ENCODE peak calls at places on chromosomes 5 and 9, in four cellular contexts. U, A, Z and D are unnamed samples.

GRCh38 chr5:15376088-15376487 is 123.9 kb upstream of the FBXL7 start:
- DNase-seq in U (no peak), A (no peak), Z (no peak), D (no peak)

GRCh38 chr9:3331801-3332200 is 194.0 kb downstream of the RFX3 start:
- DNase-seq in U (no peak), A (peak), Z (no peak), D (no peak)

GRCh38 chr5:7886849-7887460 is 18.0 kb downstream of the MTRR start:
- DNase-seq in U (peak), A (peak), Z (no peak), D (no peak)

GRCh38 chr5:71778678-71779276 is 59.7 kb downstream of the CARTPT start:
- DNase-seq in U (peak), A (peak), Z (no peak), D (no peak)

GRCh38 chr5:135821061-135821781 is 13.2 kb upstream of the SLC25A48 start:
- DNase-seq in U (no peak), A (peak), Z (peak), D (no peak)

GRCh38 chr5:32712463-32713395 is 1.6 kb downstream of the NPR3 start:
- DNase-seq in U (peak), A (peak), Z (peak), D (peak)

GRCh38 chr5:179304466-179304865 is 40.8 kb downstream of the ADAMTS2 start:
- DNase-seq in U (peak), A (no peak), Z (no peak), D (no peak)

GRCh38 chr9:69023650-69024049 is 9.7 kb upstream of the PRKACG start:
- DNase-seq in U (no peak), A (no peak), Z (peak), D (no peak)

GRCh38 chr5:132055441-132055807 is 5.0 kb upstream of the IL3 start:
- DNase-seq in U (no peak), A (no peak), Z (no peak), D (no peak)

GRCh38 chr5:174078416-174078815 is 32.9 kb downstream of the NSG2 start:
- DNase-seq in U (no peak), A (no peak), Z (no peak), D (no peak)

GRCh38 chr5:102294996-102295395 is 1.1 kb downstream of the SLCO4C1 start:
- DNase-seq in U (no peak), A (peak), Z (no peak), D (no peak)

GRCh38 chr9:106868565-106868964 is 5.6 kb downstream of the ZNF462 start:
- DNase-seq in U (no peak), A (no peak), Z (no peak), D (no peak)

GRCh38 chr9:81693639-81694378 is 4.5 kb upstream of the TLE1 start:
- DNase-seq in U (no peak), A (no peak), Z (no peak), D (no peak)

GRCh38 chr5:178067705-178068104 is 45.6 kb upstream of the N4BP3 start:
- DNase-seq in U (no peak), A (no peak), Z (no peak), D (no peak)

GRCh38 chr9:108017671-108018070 is 528.1 kb upstream of the KLF4 start:
- DNase-seq in U (no peak), A (no peak), Z (no peak), D (no peak)

GRCh38 chr5:136016945-136017530 is 11.8 kb upstream of the TGFBI start:
- DNase-seq in U (peak), A (no peak), Z (no peak), D (no peak)

GRCh38 chr9:121674952-121675351 is 23.5 kb downstream of the DAB2IP start:
- DNase-seq in U (peak), A (peak), Z (peak), D (no peak)

GRCh38 chr9:14383296-14383695 is 69.4 kb upstream of the NFIB start:
- DNase-seq in U (no peak), A (no peak), Z (no peak), D (no peak)

GRCh38 chr9:79026311-79026710 is 545.5 kb upstream of the TLE4 start:
- DNase-seq in U (no peak), A (no peak), Z (peak), D (no peak)

GRCh38 chr5:171355302-171355724 is 32.3 kb upstream of the NPM1 start:
- DNase-seq in U (no peak), A (no peak), Z (no peak), D (no peak)

GRCh38 chr5:86880785-86881492 is 263.2 kb downstream of the COX7C start:
- DNase-seq in U (peak), A (peak), Z (peak), D (peak)

GRCh38 chr5:16726538-16726946 is 109.7 kb upstream of the RETREG1 start:
- DNase-seq in U (peak), A (no peak), Z (no peak), D (no peak)

GRCh38 chr5:39411051-39411450 is 13.7 kb downstream of the DAB2 start:
- DNase-seq in U (peak), A (no peak), Z (no peak), D (no peak)

GRCh38 chr5:139845846-139846681 is 50.5 kb downstream of the PSD2 start:
- DNase-seq in U (no peak), A (no peak), Z (no peak), D (no peak)

GRCh38 chr9:104280216-104280585 is 186.1 kb downstream of the SMC2 start:
- DNase-seq in U (no peak), A (no peak), Z (no peak), D (no peak)

GRCh38 chr5:36300927-36301540 is 668 bp downstream of the RANBP3L start:
- DNase-seq in U (peak), A (no peak), Z (no peak), D (no peak)

GRCh38 chr9:96442491-96442890 is 7.5 kb upstream of the HABP4 start:
- DNase-seq in U (no peak), A (no peak), Z (no peak), D (no peak)

GRCh38 chr9:131278421-131279111 is 2.3 kb upstream of the FAM78A start:
- DNase-seq in U (no peak), A (no peak), Z (no peak), D (no peak)

GRCh38 chr5:54696931-54697330 is 179.4 kb downstream of the SNX18 start:
- DNase-seq in U (no peak), A (no peak), Z (no peak), D (no peak)

GRCh38 chr5:13946111-13946510 is 1.6 kb upstream of the DNAH5 start:
- DNase-seq in U (peak), A (peak), Z (no peak), D (no peak)

GRCh38 chr9:4662989-4663792 is 1.1 kb downstream of the PLPP6 start:
- DNase-seq in U (peak), A (peak), Z (no peak), D (no peak)

GRCh38 chr9:137385061-137385655 is 37.8 kb downstream of the EXD3 start:
- DNase-seq in U (no peak), A (no peak), Z (no peak), D (no peak)
- H3K56ac ChIP-seq in U (no peak), A (no peak), Z (no peak), D (no peak)

DNA sequence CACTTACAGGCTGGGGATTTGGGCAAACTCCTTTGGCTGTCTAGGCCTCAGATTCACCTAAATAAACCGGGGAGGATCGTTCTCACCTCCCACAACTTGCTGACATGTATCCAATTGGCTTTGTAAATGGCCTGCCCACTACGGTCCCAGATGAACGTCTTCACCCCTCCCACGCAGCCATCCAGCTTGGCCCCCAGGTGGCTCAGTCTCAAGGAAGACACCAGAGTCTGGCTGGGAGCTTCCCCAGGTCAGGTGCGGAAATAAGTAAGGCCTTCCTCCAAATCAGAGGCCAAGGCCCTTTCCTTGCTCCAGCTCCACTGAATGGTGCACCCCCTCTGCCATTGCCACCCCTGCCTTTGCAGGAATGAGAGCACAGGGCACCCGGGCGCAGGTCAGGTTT is 11.4 kb downstream of the CIZ1 start:
- DNase-seq in U (no peak), A (no peak), Z (no peak), D (no peak)
- H3K56ac ChIP-seq in U (no peak), A (no peak), Z (no peak), D (no peak)

DNA sequence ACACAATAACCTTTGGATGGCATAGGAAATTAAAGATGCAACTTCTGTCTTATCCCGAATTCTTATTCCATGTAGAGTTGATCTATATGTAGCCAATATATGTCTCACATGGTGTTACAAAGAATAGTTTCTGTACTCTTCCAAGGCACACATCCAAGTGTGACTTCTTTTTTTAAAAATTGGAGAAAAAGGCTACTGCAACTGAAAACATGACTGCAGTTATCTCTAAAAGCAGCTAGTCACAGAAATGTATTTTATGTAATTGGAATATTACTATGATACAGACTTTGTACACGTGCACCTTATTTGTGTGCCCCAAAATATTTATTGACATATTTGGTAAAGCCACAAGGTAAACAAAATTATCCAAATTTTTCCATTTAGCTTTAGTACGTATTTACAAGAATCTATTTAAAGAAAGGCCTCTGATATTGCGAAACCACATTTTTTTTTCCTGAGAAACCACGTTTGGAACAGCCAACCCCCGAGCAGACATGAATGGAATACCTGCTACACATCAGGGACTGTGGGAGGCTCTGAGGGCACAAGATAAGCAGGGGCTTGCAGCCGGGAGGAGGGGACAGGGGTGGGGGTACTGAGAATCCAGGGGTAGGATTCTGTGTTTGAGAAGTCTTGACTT is 133.4 kb downstream of the WDR41 start:
- DNase-seq in U (peak), A (peak), Z (no peak), D (no peak)
- H3K56ac ChIP-seq in U (no peak), A (no peak), Z (no peak), D (no peak)

GRCh38 chr9:135039916-135040645 is 47.4 kb upstream of the OLFM1 start:
- DNase-seq in U (no peak), A (no peak), Z (no peak), D (no peak)
- H3K56ac ChIP-seq in U (no peak), A (no peak), Z (no peak), D (no peak)

DNA sequence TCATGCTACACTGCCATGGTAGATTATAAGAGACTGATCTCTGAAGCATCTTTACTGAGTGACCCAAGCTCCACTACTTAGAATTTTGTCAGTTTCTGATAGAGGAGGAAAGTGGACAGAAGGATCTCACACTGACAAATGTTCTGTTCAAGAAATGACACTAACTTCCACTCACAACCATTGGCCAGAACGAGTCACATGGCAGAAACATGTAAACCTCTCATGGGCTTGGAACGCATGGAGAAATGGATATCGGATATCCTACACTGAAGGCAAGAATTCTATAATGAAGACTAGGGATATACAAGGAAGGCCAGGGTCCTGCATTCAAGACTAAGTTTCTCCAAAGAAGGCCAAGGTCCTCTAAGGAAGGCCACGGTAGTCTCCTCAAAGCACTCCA is 31.1 kb downstream of the EGFLAM start:
- DNase-seq in U (no peak), A (no peak), Z (no peak), D (no peak)
- H3K56ac ChIP-seq in U (no peak), A (no peak), Z (no peak), D (no peak)

GRCh38 chr5:60209146-60209840 is 315.8 kb upstream of the PDE4D start:
- DNase-seq in U (no peak), A (no peak), Z (no peak), D (no peak)
- H3K56ac ChIP-seq in U (no peak), A (no peak), Z (no peak), D (no peak)

GRCh38 chr9:114411452-114411851 is 23.7 kb upstream of the AKNA start:
- DNase-seq in U (no peak), A (peak), Z (no peak), D (no peak)
- H3K56ac ChIP-seq in U (no peak), A (no peak), Z (no peak), D (no peak)